ENCODE peak calls at places on chromosomes 5 and 9, in four cellular contexts. One of them, this sample, is unnamed.

GRCh38 chr9:113219186-113219936 is 1.7 kb downstream of the FKBP15 start:
- DNase-seq in vagina: no peak
- DNase-seq in transverse colon: no peak
- DNase-seq in stomach: no peak
- DNase-seq in this sample: no peak

GRCh38 chr5:168291281-168291960 is at the start of gene WWC1:
- DNase-seq in vagina: no peak
- DNase-seq in transverse colon: peak
- DNase-seq in stomach: peak
- DNase-seq in this sample: peak

GRCh38 chr9:134053401-134053871 is 14.4 kb downstream of the BRD3 start:
- DNase-seq in vagina: no peak
- DNase-seq in transverse colon: no peak
- DNase-seq in stomach: no peak
- DNase-seq in this sample: no peak

GRCh38 chr5:152532714-152533113 is 127.6 kb upstream of the NMUR2 start:
- DNase-seq in vagina: no peak
- DNase-seq in transverse colon: no peak
- DNase-seq in stomach: no peak
- DNase-seq in this sample: no peak

GRCh38 chr5:13830536-13830935 is 114.0 kb downstream of the DNAH5 start:
- DNase-seq in vagina: no peak
- DNase-seq in transverse colon: no peak
- DNase-seq in stomach: no peak
- DNase-seq in this sample: no peak

GRCh38 chr5:55159763-55160492 is at the start of gene GPX8:
- DNase-seq in vagina: no peak
- DNase-seq in transverse colon: no peak
- DNase-seq in stomach: no peak
- DNase-seq in this sample: no peak

GRCh38 chr5:130580264-130580663 is 584.8 kb downstream of the HINT1 start:
- DNase-seq in vagina: no peak
- DNase-seq in transverse colon: no peak
- DNase-seq in stomach: no peak
- DNase-seq in this sample: no peak

GRCh38 chr5:31866166-31866565 is 227.2 kb downstream of the PDZD2 start:
- DNase-seq in vagina: no peak
- DNase-seq in transverse colon: no peak
- DNase-seq in stomach: no peak
- DNase-seq in this sample: no peak

GRCh38 chr9:91711755-91712591 is 238.1 kb downstream of the ROR2 start:
- DNase-seq in vagina: no peak
- DNase-seq in transverse colon: peak
- DNase-seq in stomach: no peak
- DNase-seq in this sample: peak

GRCh38 chr5:83470920-83471404 is 582 bp upstream of the VCAN start:
- DNase-seq in vagina: no peak
- DNase-seq in transverse colon: no peak
- DNase-seq in stomach: no peak
- DNase-seq in this sample: peak

GRCh38 chr9:33813712-33814641 is 3.0 kb upstream of the UBE2R2 start:
- DNase-seq in vagina: peak
- DNase-seq in transverse colon: no peak
- DNase-seq in stomach: no peak
- DNase-seq in this sample: no peak

GRCh38 chr9:26296910-26297309 is 595.7 kb downstream of the CAAP1 start:
- DNase-seq in vagina: no peak
- DNase-seq in transverse colon: no peak
- DNase-seq in stomach: no peak
- DNase-seq in this sample: no peak

GRCh38 chr9:114016629-114017423 is 61.3 kb downstream of the AMBP start:
- DNase-seq in vagina: peak
- DNase-seq in transverse colon: no peak
- DNase-seq in stomach: peak
- DNase-seq in this sample: peak

GRCh38 chr9:37929441-37929895 is 25.5 kb upstream of the SLC25A51 start:
- DNase-seq in vagina: no peak
- DNase-seq in transverse colon: no peak
- DNase-seq in stomach: no peak
- DNase-seq in this sample: peak

GRCh38 chr5:149024978-149025377 is 37.9 kb downstream of the SH3TC2 start:
- DNase-seq in vagina: no peak
- DNase-seq in transverse colon: no peak
- DNase-seq in stomach: no peak
- DNase-seq in this sample: no peak

GRCh38 chr5:146130440-146131045 is 25.2 kb upstream of the PLAC8L1 start:
- DNase-seq in vagina: no peak
- DNase-seq in transverse colon: no peak
- DNase-seq in stomach: no peak
- DNase-seq in this sample: no peak

GRCh38 chr5:62538017-62538942 is 40.3 kb upstream of the LRRC70 start:
- DNase-seq in vagina: no peak
- DNase-seq in transverse colon: no peak
- DNase-seq in stomach: no peak
- DNase-seq in this sample: no peak

GRCh38 chr5:178547753-178548415 is 42.3 kb downstream of the COL23A1 start:
- DNase-seq in vagina: no peak
- DNase-seq in transverse colon: no peak
- DNase-seq in stomach: no peak
- DNase-seq in this sample: no peak

GRCh38 chr9:91182429-91182828 is 179.3 kb downstream of the AUH start:
- DNase-seq in vagina: peak
- DNase-seq in transverse colon: no peak
- DNase-seq in stomach: peak
- DNase-seq in this sample: no peak

GRCh38 chr5:10607023-10607665 is 43.3 kb downstream of the ANKRD33B start:
- DNase-seq in vagina: no peak
- DNase-seq in transverse colon: peak
- DNase-seq in stomach: no peak
- DNase-seq in this sample: no peak

GRCh38 chr9:135300346-135301141 is 179.0 kb upstream of the PPP1R26 start:
- DNase-seq in vagina: no peak
- DNase-seq in transverse colon: no peak
- DNase-seq in stomach: no peak
- DNase-seq in this sample: no peak

GRCh38 chr9:97307091-97307490 is 368 bp upstream of the CCDC180 start:
- DNase-seq in vagina: peak
- DNase-seq in transverse colon: peak
- DNase-seq in stomach: peak
- DNase-seq in this sample: peak

GRCh38 chr5:14915291-14915976 is 43.9 kb upstream of the ANKH start:
- DNase-seq in vagina: no peak
- DNase-seq in transverse colon: no peak
- DNase-seq in stomach: no peak
- DNase-seq in this sample: no peak

GRCh38 chr5:78781611-78782356 is 133.2 kb upstream of the LHFPL2 start:
- DNase-seq in vagina: no peak
- DNase-seq in transverse colon: no peak
- DNase-seq in stomach: no peak
- DNase-seq in this sample: no peak

GRCh38 chr5:92525131-92525530 is 1055.9 kb downstream of the NR2F1-AS1 start:
- DNase-seq in vagina: no peak
- DNase-seq in transverse colon: no peak
- DNase-seq in stomach: no peak
- DNase-seq in this sample: no peak

GRCh38 chr9:5453673-5454072 is 3.3 kb downstream of the CD274 start:
- DNase-seq in vagina: no peak
- DNase-seq in transverse colon: no peak
- DNase-seq in stomach: no peak
- DNase-seq in this sample: no peak

GRCh38 chr9:125479846-125480615 is 218.4 kb downstream of the GAPVD1 start:
- DNase-seq in vagina: no peak
- DNase-seq in transverse colon: no peak
- DNase-seq in stomach: no peak
- DNase-seq in this sample: peak

GRCh38 chr5:118236108-118236849 is 752.1 kb downstream of the DTWD2 start:
- DNase-seq in vagina: no peak
- DNase-seq in transverse colon: no peak
- DNase-seq in stomach: no peak
- DNase-seq in this sample: no peak

GRCh38 chr5:53089481-53089976 is 20.0 kb downstream of the MOCS2 start:
- DNase-seq in vagina: no peak
- DNase-seq in transverse colon: no peak
- DNase-seq in stomach: no peak
- DNase-seq in this sample: no peak

GRCh38 chr9:136225366-136225747 is 20.3 kb downstream of the QSOX2 start:
- DNase-seq in vagina: no peak
- DNase-seq in transverse colon: peak
- DNase-seq in stomach: no peak
- DNase-seq in this sample: no peak

GRCh38 chr9:125906144-125906543 is 159.0 kb downstream of the PBX3 start:
- DNase-seq in vagina: no peak
- DNase-seq in transverse colon: no peak
- DNase-seq in stomach: no peak
- DNase-seq in this sample: no peak

GRCh38 chr9:98905015-98905414 is 38.7 kb upstream of the COL15A1 start:
- DNase-seq in vagina: peak
- DNase-seq in transverse colon: no peak
- DNase-seq in stomach: no peak
- DNase-seq in this sample: no peak

GRCh38 chr9:98909935-98910334 is 33.8 kb upstream of the COL15A1 start:
- DNase-seq in vagina: no peak
- DNase-seq in transverse colon: no peak
- DNase-seq in stomach: no peak
- DNase-seq in this sample: no peak

GRCh38 chr9:98906273-98907040 is 37.2 kb upstream of the COL15A1 start:
- DNase-seq in vagina: peak
- DNase-seq in transverse colon: no peak
- DNase-seq in stomach: no peak
- DNase-seq in this sample: peak

GRCh38 chr9:98908897-98909634 is 34.6 kb upstream of the COL15A1 start:
- DNase-seq in vagina: no peak
- DNase-seq in transverse colon: no peak
- DNase-seq in stomach: no peak
- DNase-seq in this sample: no peak

GRCh38 chr9:98907055-98907454 is 36.7 kb upstream of the COL15A1 start:
- DNase-seq in vagina: peak
- DNase-seq in transverse colon: no peak
- DNase-seq in stomach: no peak
- DNase-seq in this sample: no peak
- H3K27ac ChIP-seq in vagina: peak
- H3K27ac ChIP-seq in transverse colon: peak
- H3K27ac ChIP-seq in stomach: peak
- H3K27ac ChIP-seq in this sample: peak

GRCh38 chr5:177133119-177133844 is at the start of gene NSD1:
- DNase-seq in vagina: no peak
- DNase-seq in transverse colon: peak
- DNase-seq in stomach: peak
- DNase-seq in this sample: peak
- TF ChIP-seq POLR2A in vagina: no peak
- TF ChIP-seq POLR2A in transverse colon: no peak
- TF ChIP-seq POLR2A in stomach: no peak
- TF ChIP-seq POLR2A in this sample: peak

DNA sequence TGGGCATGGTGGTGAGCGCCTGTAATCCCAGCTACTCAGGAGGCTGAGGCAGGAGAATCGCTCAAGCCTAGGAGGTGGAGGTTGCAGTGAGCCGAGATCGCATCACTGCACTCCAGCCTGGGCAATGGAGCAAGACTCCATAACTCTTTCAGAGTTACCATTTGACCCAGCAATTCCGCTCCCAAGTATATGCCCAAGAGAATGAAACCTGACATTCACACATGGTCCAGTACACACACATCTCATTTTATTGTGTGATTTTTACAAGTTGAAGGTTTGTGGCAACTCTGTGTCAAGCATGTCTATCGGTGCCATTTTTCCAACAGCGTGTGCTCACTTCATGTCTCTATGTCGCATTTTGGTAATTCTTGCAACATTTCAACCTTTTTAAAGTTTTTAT is 24.9 kb upstream of the FIBCD1 start:
- DNase-seq in vagina: no peak
- DNase-seq in transverse colon: no peak
- DNase-seq in stomach: no peak
- DNase-seq in this sample: no peak
- H3K27ac ChIP-seq in vagina: no peak
- H3K27ac ChIP-seq in transverse colon: no peak
- H3K27ac ChIP-seq in stomach: no peak
- H3K27ac ChIP-seq in this sample: no peak

GRCh38 chr5:36237756-36238155 is 4.0 kb downstream of the NADK2 start:
- DNase-seq in vagina: no peak
- DNase-seq in transverse colon: no peak
- DNase-seq in stomach: no peak
- DNase-seq in this sample: no peak

GRCh38 chr5:36240779-36241635 is 718 bp downstream of the NADK2 start:
- DNase-seq in vagina: peak
- DNase-seq in transverse colon: peak
- DNase-seq in stomach: peak
- DNase-seq in this sample: peak

GRCh38 chr5:36238896-36239295 is 2.8 kb downstream of the NADK2 start:
- DNase-seq in vagina: no peak
- DNase-seq in transverse colon: no peak
- DNase-seq in stomach: no peak
- DNase-seq in this sample: no peak

GRCh38 chr5:36241636-36242533 is at the start of gene NADK2:
- DNase-seq in vagina: peak
- DNase-seq in transverse colon: peak
- DNase-seq in stomach: peak
- DNase-seq in this sample: peak

DNA sequence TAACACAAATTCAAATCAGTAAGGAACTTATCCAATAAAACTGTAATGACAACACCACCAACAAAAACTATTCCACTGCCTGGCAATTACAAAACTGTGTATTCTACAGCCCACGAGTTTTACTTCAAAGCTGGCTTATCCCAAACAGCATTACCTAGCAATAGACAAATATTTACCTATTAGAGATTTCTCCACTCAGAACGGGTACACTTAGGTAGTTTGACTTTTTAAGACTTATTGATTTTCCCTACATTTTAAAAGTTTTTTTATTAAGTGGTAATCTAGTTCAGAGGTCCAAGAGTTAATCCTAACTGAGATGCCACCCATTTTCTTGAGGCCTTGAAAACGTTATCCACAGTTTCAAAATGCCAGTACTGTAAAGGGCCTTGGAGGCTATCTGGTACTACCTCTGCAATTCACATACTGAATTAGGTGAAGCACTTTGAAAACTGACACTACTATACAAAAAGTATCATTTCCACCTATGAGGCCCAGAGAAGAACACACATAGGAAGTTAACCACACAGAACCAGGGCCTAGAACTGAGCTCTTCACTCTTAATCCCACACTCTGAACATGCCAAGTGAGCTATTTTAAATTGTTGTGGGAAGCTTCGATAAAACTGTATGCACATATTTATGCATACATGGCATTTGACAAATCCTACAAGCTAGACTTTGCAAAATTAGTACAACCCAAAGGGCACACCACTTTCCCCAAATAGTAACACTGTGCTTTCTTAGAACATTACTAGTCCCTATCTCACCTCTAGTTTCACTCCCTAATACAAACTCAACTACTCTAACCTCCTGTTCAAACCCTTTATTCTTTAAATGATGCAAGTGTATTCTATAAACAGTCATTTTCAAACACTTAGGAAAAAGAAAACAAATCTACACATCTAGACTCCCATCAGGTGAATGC is 2.1 kb downstream of the NADK2 start:
- DNase-seq in vagina: no peak
- DNase-seq in transverse colon: no peak
- DNase-seq in stomach: no peak
- DNase-seq in this sample: no peak
- TF ChIP-seq POLR2A in vagina: no peak
- TF ChIP-seq POLR2A in transverse colon: no peak
- TF ChIP-seq POLR2A in stomach: no peak
- TF ChIP-seq POLR2A in this sample: no peak